ENCODE peak calls at places on chromosomes 11 and 22, in ten cellular contexts. One of them, this sample, is unnamed.

GRCh38 chr11:37109205-37109585 is 511.2 kb upstream of the RAG2 start:
- DNase-seq in fibroblast of lung: no peak
- DNase-seq in NCI-H1436: no peak
- DNase-seq in ACHN: no peak
- DNase-seq in AG04450: no peak
- DNase-seq in stimulated activated CD4-positive, alpha-beta T cell treated with anti-CD3 and anti-CD28 coated beads, Interleukin-1b, Interleukin-23, amount 100 ng/mL, for 1 hour: no peak
- DNase-seq in DMS79 treated with DMSO at 0.1 percent for 48 hours: no peak
- DNase-seq in IMR-90: no peak
- DNase-seq in NCI-H748 treated with DMSO at 0.1 percent for 48 hours: no peak
- DNase-seq in esophagus squamous epithelium: no peak
- DNase-seq in this sample: no peak

GRCh38 chr22:48321986-48322545 is 1505.6 kb downstream of the BRD1 start:
- DNase-seq in fibroblast of lung: no peak
- DNase-seq in NCI-H1436: no peak
- DNase-seq in ACHN: no peak
- DNase-seq in AG04450: no peak
- DNase-seq in stimulated activated CD4-positive, alpha-beta T cell treated with anti-CD3 and anti-CD28 coated beads, Interleukin-1b, Interleukin-23, amount 100 ng/mL, for 1 hour: no peak
- DNase-seq in DMS79 treated with DMSO at 0.1 percent for 48 hours: no peak
- DNase-seq in IMR-90: no peak
- DNase-seq in NCI-H748 treated with DMSO at 0.1 percent for 48 hours: no peak
- DNase-seq in esophagus squamous epithelium: no peak
- DNase-seq in this sample: no peak

GRCh38 chr11:113690619-113691569 is 15.2 kb downstream of the TMPRSS5 start:
- DNase-seq in fibroblast of lung: peak
- DNase-seq in NCI-H1436: no peak
- DNase-seq in ACHN: peak
- DNase-seq in AG04450: no peak
- DNase-seq in stimulated activated CD4-positive, alpha-beta T cell treated with anti-CD3 and anti-CD28 coated beads, Interleukin-1b, Interleukin-23, amount 100 ng/mL, for 1 hour: no peak
- DNase-seq in DMS79 treated with DMSO at 0.1 percent for 48 hours: no peak
- DNase-seq in IMR-90: peak
- DNase-seq in NCI-H748 treated with DMSO at 0.1 percent for 48 hours: no peak
- DNase-seq in esophagus squamous epithelium: no peak
- DNase-seq in this sample: peak

GRCh38 chr11:117946196-117946841 is 17.1 kb upstream of the TMPRSS13 start:
- DNase-seq in fibroblast of lung: no peak
- DNase-seq in NCI-H1436: no peak
- DNase-seq in ACHN: no peak
- DNase-seq in AG04450: no peak
- DNase-seq in stimulated activated CD4-positive, alpha-beta T cell treated with anti-CD3 and anti-CD28 coated beads, Interleukin-1b, Interleukin-23, amount 100 ng/mL, for 1 hour: no peak
- DNase-seq in DMS79 treated with DMSO at 0.1 percent for 48 hours: no peak
- DNase-seq in IMR-90: no peak
- DNase-seq in NCI-H748 treated with DMSO at 0.1 percent for 48 hours: no peak
- DNase-seq in esophagus squamous epithelium: no peak
- DNase-seq in this sample: no peak

GRCh38 chr11:66856496-66857233 is at the start of gene LRFN4:
- DNase-seq in fibroblast of lung: no peak
- DNase-seq in NCI-H1436: peak
- DNase-seq in ACHN: peak
- DNase-seq in AG04450: no peak
- DNase-seq in stimulated activated CD4-positive, alpha-beta T cell treated with anti-CD3 and anti-CD28 coated beads, Interleukin-1b, Interleukin-23, amount 100 ng/mL, for 1 hour: no peak
- DNase-seq in DMS79 treated with DMSO at 0.1 percent for 48 hours: no peak
- DNase-seq in IMR-90: no peak
- DNase-seq in NCI-H748 treated with DMSO at 0.1 percent for 48 hours: peak
- DNase-seq in esophagus squamous epithelium: peak
- DNase-seq in this sample: no peak

GRCh38 chr11:77096591-77097019 is 6.0 kb upstream of the OMP start:
- DNase-seq in fibroblast of lung: no peak
- DNase-seq in NCI-H1436: no peak
- DNase-seq in ACHN: no peak
- DNase-seq in AG04450: no peak
- DNase-seq in stimulated activated CD4-positive, alpha-beta T cell treated with anti-CD3 and anti-CD28 coated beads, Interleukin-1b, Interleukin-23, amount 100 ng/mL, for 1 hour: no peak
- DNase-seq in DMS79 treated with DMSO at 0.1 percent for 48 hours: no peak
- DNase-seq in IMR-90: no peak
- DNase-seq in NCI-H748 treated with DMSO at 0.1 percent for 48 hours: no peak
- DNase-seq in esophagus squamous epithelium: no peak
- DNase-seq in this sample: no peak

GRCh38 chr22:27517361-27517760 is 284.2 kb downstream of the MN1 start:
- DNase-seq in fibroblast of lung: no peak
- DNase-seq in NCI-H1436: no peak
- DNase-seq in ACHN: no peak
- DNase-seq in AG04450: no peak
- DNase-seq in stimulated activated CD4-positive, alpha-beta T cell treated with anti-CD3 and anti-CD28 coated beads, Interleukin-1b, Interleukin-23, amount 100 ng/mL, for 1 hour: no peak
- DNase-seq in DMS79 treated with DMSO at 0.1 percent for 48 hours: no peak
- DNase-seq in IMR-90: no peak
- DNase-seq in NCI-H748 treated with DMSO at 0.1 percent for 48 hours: no peak
- DNase-seq in esophagus squamous epithelium: no peak
- DNase-seq in this sample: no peak

GRCh38 chr22:19612866-19613572 is 88.8 kb upstream of the CLDN5 start:
- DNase-seq in fibroblast of lung: no peak
- DNase-seq in NCI-H1436: no peak
- DNase-seq in ACHN: no peak
- DNase-seq in AG04450: no peak
- DNase-seq in stimulated activated CD4-positive, alpha-beta T cell treated with anti-CD3 and anti-CD28 coated beads, Interleukin-1b, Interleukin-23, amount 100 ng/mL, for 1 hour: no peak
- DNase-seq in DMS79 treated with DMSO at 0.1 percent for 48 hours: no peak
- DNase-seq in IMR-90: no peak
- DNase-seq in NCI-H748 treated with DMSO at 0.1 percent for 48 hours: no peak
- DNase-seq in esophagus squamous epithelium: no peak
- DNase-seq in this sample: no peak

GRCh38 chr22:24685804-24686203 is 82.8 kb downstream of the GGT1 start:
- DNase-seq in fibroblast of lung: peak
- DNase-seq in NCI-H1436: no peak
- DNase-seq in ACHN: no peak
- DNase-seq in AG04450: no peak
- DNase-seq in stimulated activated CD4-positive, alpha-beta T cell treated with anti-CD3 and anti-CD28 coated beads, Interleukin-1b, Interleukin-23, amount 100 ng/mL, for 1 hour: no peak
- DNase-seq in DMS79 treated with DMSO at 0.1 percent for 48 hours: no peak
- DNase-seq in IMR-90: no peak
- DNase-seq in NCI-H748 treated with DMSO at 0.1 percent for 48 hours: no peak
- DNase-seq in esophagus squamous epithelium: no peak
- DNase-seq in this sample: no peak

This sample was measured in non-pigmented ciliary epithelial cell.